ENCODE peak calls at places on chromosome X, in eight cellular contexts. R is Right ventricle myocardium inferior; P is stimulated activated CD8-positive, alpha-beta memory T cell treated with anti-CD3 and anti-CD28 coated beads, Interleukin-12 subunit alpha, Interleukin-12 subunit beta, amount 100 ng/mL, for 4 hours; S is endothelial cell; U is pons; O is omental fat pad; N is naive B cell; Z is HS-5. J is an unnamed sample.

GRCh38 chrX:70168238-70169188 is 8.8 kb upstream of the DGAT2L6 start:
- DNase-seq in N (no peak), O (no peak), R (no peak), Z (peak), P (no peak), U (no peak), S (peak), J (no peak)

GRCh38 chrX:129646721-129647587 is 7.8 kb downstream of the APLN start:
- DNase-seq in N (no peak), R (no peak), O (no peak), Z (no peak), U (no peak), P (no peak), S (no peak), J (no peak)

GRCh38 chrX:43882294-43882681 is at the start of gene MAOB:
- DNase-seq in O (no peak), S (peak), R (peak), N (no peak), P (no peak), U (no peak), Z (no peak), J (peak)

GRCh38 chrX:46913710-46914109 is 1.5 kb downstream of the JADE3 start:
- DNase-seq in P (no peak), U (no peak), Z (no peak), S (peak), N (no peak), R (no peak), O (no peak), J (no peak)

GRCh38 chrX:39678914-39679313 is 418.8 kb downstream of the BCOR start:
- DNase-seq in R (no peak), S (no peak), N (no peak), P (no peak), Z (no peak), O (no peak), U (peak), J (no peak)

GRCh38 chrX:106935175-106935574 is 15.0 kb downstream of the CLDN2 start:
- DNase-seq in U (no peak), S (no peak), N (no peak), R (no peak), Z (no peak), O (no peak), P (no peak), J (no peak)

GRCh38 chrX:56751071-56751470 is 22.0 kb downstream of the NBDY start:
- DNase-seq in N (no peak), O (no peak), Z (no peak), S (no peak), P (no peak), R (no peak), U (no peak), J (no peak)

GRCh38 chrX:30343206-30343605 is 34.0 kb upstream of the NR0B1 start:
- DNase-seq in P (no peak), S (no peak), O (no peak), U (no peak), Z (no peak), N (no peak), R (no peak), J (no peak)

GRCh38 chrX:154600962-154601374 is 16.0 kb downstream of the CTAG1A start:
- DNase-seq in O (no peak), R (no peak), U (no peak), Z (no peak), P (no peak), S (no peak), N (no peak), J (no peak)

GRCh38 chrX:130649738-130650137 is 248.0 kb downstream of the RBMX2 start:
- DNase-seq in S (no peak), Z (no peak), P (no peak), O (no peak), U (no peak), N (no peak), R (no peak), J (no peak)

GRCh38 chrX:78997870-78998558 is 52.8 kb downstream of the P2RY10 start:
- DNase-seq in S (no peak), U (no peak), Z (no peak), R (peak), N (no peak), O (no peak), P (no peak), J (no peak)

GRCh38 chrX:142998447-142999208 is 27.1 kb upstream of the SPANXN4 start:
- DNase-seq in Z (peak), U (no peak), O (no peak), S (no peak), R (no peak), P (no peak), N (no peak), J (no peak)

GRCh38 chrX:14832591-14832990 is 40.3 kb downstream of the FANCB start:
- DNase-seq in Z (no peak), S (no peak), R (no peak), O (no peak), P (no peak), U (no peak), N (no peak), J (no peak)

GRCh38 chrX:75273483-75273882 is 402 bp upstream of the UPRT start:
- DNase-seq in N (no peak), R (no peak), P (no peak), Z (no peak), O (no peak), S (no peak), U (no peak), J (no peak)

GRCh38 chrX:93591398-93591797 is 82.0 kb downstream of the NAP1L3 start:
- DNase-seq in N (no peak), O (no peak), Z (no peak), S (no peak), R (no peak), U (peak), P (no peak), J (no peak)

GRCh38 chrX:51803833-51804232 is 60.6 kb downstream of the GSPT2 start:
- DNase-seq in N (no peak), Z (no peak), S (no peak), P (no peak), U (no peak), R (no peak), O (no peak), J (no peak)

GRCh38 chrX:40502688-40503087 is 78.1 kb upstream of the ATP6AP2 start:
- DNase-seq in N (no peak), S (no peak), Z (no peak), U (no peak), O (no peak), R (no peak), P (no peak), J (no peak)

GRCh38 chrX:132786217-132786616 is 172.2 kb downstream of the HS6ST2 start:
- DNase-seq in N (no peak), S (no peak), O (no peak), R (no peak), Z (peak), P (no peak), U (no peak), J (no peak)

GRCh38 chrX:10492250-10492649 is 128.1 kb downstream of the MID1 start:
- DNase-seq in S (no peak), U (no peak), N (no peak), P (no peak), Z (no peak), O (no peak), R (no peak), J (no peak)

GRCh38 chrX:119030990-119031389 is 41.8 kb upstream of the CT47C1 start:
- DNase-seq in Z (no peak), P (no peak), U (no peak), R (no peak), N (no peak), O (no peak), S (no peak), J (no peak)

GRCh38 chrX:111823068-111823467 is 52.9 kb upstream of the TRPC5OS start:
- DNase-seq in R (no peak), U (no peak), O (no peak), S (peak), N (no peak), P (no peak), Z (no peak), J (no peak)

GRCh38 chrX:155888139-155888538 is 7.0 kb downstream of the VAMP7 start:
- DNase-seq in O (no peak), S (no peak), P (no peak), U (no peak), N (no peak), R (no peak), Z (peak), J (no peak)

GRCh38 chrX:9133426-9133825 is 99.5 kb upstream of the FAM9B start:
- DNase-seq in U (no peak), N (no peak), S (no peak), Z (no peak), O (no peak), P (no peak), R (no peak), J (no peak)

GRCh38 chrX:12685541-12685940 is 105.7 kb upstream of the PRPS2 start:
- DNase-seq in P (no peak), U (no peak), R (no peak), N (no peak), O (no peak), S (no peak), Z (no peak), J (no peak)

GRCh38 chrX:83260288-83260687 is 247.8 kb upstream of the POU3F4 start:
- DNase-seq in Z (no peak), N (no peak), U (no peak), P (no peak), O (no peak), R (no peak), S (no peak), J (no peak)

GRCh38 chrX:115553171-115553570 is 7.8 kb upstream of the PLS3 start:
- DNase-seq in U (peak), R (no peak), N (no peak), S (no peak), O (no peak), Z (no peak), P (no peak), J (no peak)

GRCh38 chrX:114532093-114532805 is 51.6 kb upstream of the HTR2C start:
- DNase-seq in P (no peak), N (no peak), Z (no peak), U (no peak), S (no peak), O (no peak), R (no peak), J (no peak)

GRCh38 chrX:8971116-8971515 is 62.8 kb downstream of the FAM9B start:
- DNase-seq in S (no peak), U (peak), O (no peak), N (peak), Z (no peak), P (no peak), R (no peak), J (no peak)

GRCh38 chrX:107741318-107741813 is 34.2 kb downstream of the TSC22D3 start:
- DNase-seq in S (no peak), N (no peak), P (no peak), O (no peak), Z (no peak), U (no peak), R (no peak), J (no peak)

GRCh38 chrX:63918611-63919010 is 133.6 kb upstream of the ARHGEF9 start:
- DNase-seq in O (no peak), R (no peak), N (no peak), Z (no peak), P (no peak), S (peak), U (no peak), J (no peak)

J was measured in suprapubic skin.